ENCODE peak calls at places on chromosomes 16 and 17, in eight cellular contexts. Y, U, O, C, R, P, F and A are unnamed samples.
A peak's percentile ranks its signal among the peaks of the same experiment; 100 is the strongest.

GRCh38 chr17:50263293-50264262 is 10.7 kb upstream of the TMEM92 start:
- DNase-seq in P (no peak), U (no peak), Y (peak; percentile 40), C (no peak), R (peak; percentile 25), F (no peak), O (no peak), A (peak; percentile 21)

GRCh38 chr17:43616865-43617264 is 44.9 kb downstream of the MEOX1 start:
- DNase-seq in P (no peak), U (no peak), C (no peak), R (no peak), O (no peak), Y (no peak), F (no peak), A (no peak)

GRCh38 chr16:69761983-69762842 is at the start of gene WWP2:
- DNase-seq in Y (peak; percentile 92), U (peak; percentile 86), R (peak; percentile 84), P (peak; percentile 72), F (peak; percentile 75), O (peak; percentile 31), C (peak; percentile 72), A (peak; percentile 96)

GRCh38 chr17:62966426-62967110 is 533 bp downstream of the TANC2 start:
- DNase-seq in F (peak; percentile 67), Y (peak; percentile 75), O (no peak), U (peak; percentile 15), C (peak; percentile 64), R (peak; percentile 73), P (no peak), A (peak; percentile 64)

GRCh38 chr17:41196068-41196467 is 6.4 kb downstream of the KRTAP9-1 start:
- DNase-seq in R (no peak), Y (no peak), P (no peak), C (no peak), O (no peak), U (no peak), F (no peak), A (no peak)

GRCh38 chr17:42067371-42068180 is 17.2 kb upstream of the C17orf113 start:
- DNase-seq in F (peak; percentile 81), Y (peak; percentile 82), U (peak; percentile 44), P (peak; percentile 43), C (peak; percentile 50), R (peak; percentile 71), O (no peak), A (peak; percentile 90)

GRCh38 chr17:7716299-7716886 is 1.2 kb upstream of the DNAH2 start:
- DNase-seq in U (no peak), P (no peak), F (no peak), C (no peak), R (no peak), Y (no peak), O (no peak), A (no peak)

GRCh38 chr16:81071816-81072215 is 5.2 kb downstream of the C16orf46 start:
- DNase-seq in Y (no peak), O (no peak), U (no peak), F (no peak), R (no peak), C (no peak), P (no peak), A (no peak)

GRCh38 chr16:3264137-3265036 is 8.0 kb upstream of the MEFV start:
- DNase-seq in Y (peak; percentile 99), O (peak; percentile 87), C (peak; percentile 96), F (peak; percentile 98), U (peak; percentile 99), R (peak; percentile 98), P (peak; percentile 96), A (peak; percentile 98)

GRCh38 chr16:58331024-58331707 is 36.3 kb upstream of the PRSS54 start:
- DNase-seq in Y (no peak), P (no peak), F (no peak), C (no peak), U (peak; percentile 50), O (no peak), R (no peak), A (peak; percentile 79)

GRCh38 chr17:64411999-64412771 is 21.5 kb upstream of the PECAM1 start:
- DNase-seq in P (no peak), O (no peak), R (peak; percentile 72), F (peak; percentile 39), Y (peak; percentile 84), U (peak; percentile 57), C (peak; percentile 59), A (peak; percentile 82)

GRCh38 chr16:3158498-3159314 is 23.9 kb downstream of the ZNF213 start:
- DNase-seq in R (peak; percentile 93), F (peak; percentile 69), Y (peak; percentile 95), C (peak; percentile 83), U (peak; percentile 89), P (peak; percentile 94), O (no peak), A (peak; percentile 99)

GRCh38 chr17:36761203-36761945 is 160.0 kb downstream of the MRM1 start:
- DNase-seq in Y (no peak), U (no peak), R (no peak), O (no peak), C (no peak), P (no peak), F (peak; percentile 17), A (peak; percentile 64)

GRCh38 chr17:77451894-77452852 is 311.4 kb downstream of the SEC14L1 start:
- DNase-seq in O (no peak), F (peak; percentile 80), U (peak; percentile 76), C (peak; percentile 76), Y (peak; percentile 77), R (no peak), P (no peak), A (peak; percentile 85)

GRCh38 chr17:46908352-46908751 is 14.6 kb upstream of the GOSR2 start:
- DNase-seq in Y (no peak), C (no peak), F (no peak), P (no peak), U (no peak), O (no peak), R (no peak), A (no peak)

GRCh38 chr16:55478827-55479559 is at the start of gene MMP2:
- DNase-seq in O (no peak), Y (peak; percentile 74), P (no peak), U (peak; percentile 69), C (peak; percentile 84), F (peak; percentile 79), R (no peak), A (peak; percentile 96)

GRCh38 chr17:64992325-64992802 is 64.2 kb downstream of the GNA13 start:
- DNase-seq in F (no peak), C (no peak), Y (no peak), O (no peak), U (no peak), P (no peak), R (no peak), A (no peak)

GRCh38 chr16:31225193-31225592 is 8.3 kb upstream of the PYDC1 start:
- DNase-seq in U (no peak), Y (no peak), O (no peak), P (no peak), R (no peak), C (no peak), F (no peak), A (peak; percentile 47)

GRCh38 chr17:81831563-81831956 is 1.5 kb downstream of the MCRIP1 start:
- DNase-seq in Y (no peak), O (no peak), R (no peak), F (no peak), P (no peak), C (no peak), U (no peak), A (no peak)

GRCh38 chr17:57552114-57552601 is 192.9 kb downstream of the CCDC182 start:
- DNase-seq in R (no peak), Y (no peak), P (no peak), C (no peak), O (peak; percentile 61), F (peak; percentile 57), U (no peak), A (peak; percentile 86)

GRCh38 chr16:10729649-10730048 is 14.0 kb upstream of the NUBP1 start:
- DNase-seq in R (no peak), Y (no peak), O (no peak), P (no peak), C (no peak), U (peak; percentile 65), F (peak; percentile 59), A (peak; percentile 58)

GRCh38 chr16:10728488-10728887 is 15.2 kb upstream of the NUBP1 start:
- DNase-seq in F (no peak), O (no peak), P (no peak), R (no peak), U (no peak), Y (no peak), C (no peak), A (no peak)

GRCh38 chr16:10729104-10729503 is 14.5 kb upstream of the NUBP1 start:
- DNase-seq in C (no peak), P (no peak), O (no peak), F (no peak), R (no peak), U (no peak), Y (no peak), A (no peak)

GRCh38 chr16:10731790-10732189 is 11.9 kb upstream of the NUBP1 start:
- DNase-seq in C (no peak), Y (no peak), O (no peak), P (no peak), U (no peak), F (no peak), R (no peak), A (no peak)

DNA sequence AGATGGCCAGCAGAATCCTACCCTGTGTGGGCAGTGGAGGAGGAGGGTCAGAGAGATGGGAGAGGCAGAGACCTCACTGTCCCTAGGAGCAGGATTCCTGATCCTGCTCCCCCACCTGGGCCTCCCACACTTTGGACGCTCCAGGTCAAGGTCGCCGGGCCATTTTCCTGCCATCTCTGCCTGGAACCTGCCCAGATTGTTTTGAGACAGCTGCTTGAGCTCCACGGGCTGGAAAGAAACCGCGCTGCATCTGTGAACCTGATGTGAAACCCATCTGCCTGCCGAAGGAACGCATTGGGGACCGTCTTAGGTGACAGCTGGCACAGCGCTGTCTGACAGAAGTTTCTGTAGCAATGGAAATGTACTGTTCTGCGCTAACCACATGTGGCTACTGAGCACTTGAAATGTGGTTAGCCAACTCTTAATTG is 15.6 kb upstream of the NUBP1 start:
- DNase-seq in Y (no peak), R (no peak), O (no peak), P (no peak), C (no peak), U (no peak), F (peak; percentile 66), A (no peak)
- H3K4me3 ChIP-seq in Y (no peak overlapping the region), R (no peak overlapping the region), O (no peak overlapping the region), P (no peak overlapping the region), C (no peak overlapping the region), U (no peak overlapping the region), F (no peak overlapping the region), A (no peak overlapping the region)

GRCh38 chr17:67108411-67108810 is 64.1 kb downstream of the CACNG1 start:
- DNase-seq in Y (no peak), P (no peak), U (no peak), C (no peak), R (no peak), F (no peak), O (no peak), A (no peak)
- H3K36me3 ChIP-seq in Y (peaks cover 79% of the 10 kb centered on the region), P (peaks cover 42% of the 10 kb centered on the region), U (peaks cover 41% of the 10 kb centered on the region), C (peaks cover 76% of the 10 kb centered on the region), R (peaks cover 18% of the 10 kb centered on the region), F (no peaks in the 10 kb centered on the region), O (peaks cover 5% of the 10 kb centered on the region), A (peaks cover 11% of the 10 kb centered on the region)

GRCh38 chr17:61401280-61402072 is 1.8 kb downstream of the TBX2 start:
- DNase-seq in Y (no peak), O (no peak), C (no peak), F (no peak), R (no peak), P (no peak), U (no peak), A (no peak)
- H3K27me3 ChIP-seq in Y (peaks cover 92% of the 10 kb centered on the region), O (peaks cover 91% of the 10 kb centered on the region), C (peaks cover 99% of the 10 kb centered on the region), F (no peaks in the 10 kb centered on the region), R (no peaks in the 10 kb centered on the region), P (peaks cover 48% of the 10 kb centered on the region), U (peaks cover 94% of the 10 kb centered on the region), A (peaks cover 97% of the 10 kb centered on the region)

GRCh38 chr16:534089-534635 is 6.7 kb downstream of the CAPN15 start:
- DNase-seq in F (no peak), Y (no peak), P (no peak), R (peak; percentile 81), U (no peak), O (no peak), C (no peak), A (peak; percentile 73)
- H3K4me3 ChIP-seq in F (no peak overlapping the region), Y (no peak overlapping the region), P (no peak overlapping the region), R (peak overlapping the region; percentile 36), U (no peak overlapping the region), O (no peak overlapping the region), C (no peak overlapping the region), A (no peak overlapping the region)